ENCODE peak calls at places on chromosomes 11 and 22, in six cellular contexts. One of them, this sample, is unnamed.

GRCh38 chr22:41532908-41533825 is 11.1 kb downstream of the POLR3H start:
- DNase-seq in sigmoid colon: peak; percentile 87
- DNase-seq in pancreas: peak; percentile 88
- DNase-seq in small intestine: peak; percentile 75
- DNase-seq in lung: peak; percentile 62
- DNase-seq in endothelial cell of umbilical vein: peak; percentile 59
- DNase-seq in this sample: peak; percentile 88

GRCh38 chr11:72224587-72225410 is at the start of gene INPPL1:
- DNase-seq in sigmoid colon: peak; percentile 81
- DNase-seq in pancreas: peak; percentile 79
- DNase-seq in small intestine: peak; percentile 53
- DNase-seq in lung: peak; percentile 45
- DNase-seq in endothelial cell of umbilical vein: no peak
- DNase-seq in this sample: peak; percentile 87

GRCh38 chr11:75375626-75376025 is 23.7 kb upstream of the RPS3 start:
- DNase-seq in sigmoid colon: no peak
- DNase-seq in pancreas: no peak
- DNase-seq in small intestine: no peak
- DNase-seq in lung: no peak
- DNase-seq in endothelial cell of umbilical vein: no peak
- DNase-seq in this sample: no peak

GRCh38 chr11:71309611-71310010 is 57.2 kb upstream of the SHANK2 start:
- DNase-seq in sigmoid colon: peak; percentile 7
- DNase-seq in pancreas: peak; percentile 6
- DNase-seq in small intestine: no peak
- DNase-seq in lung: no peak
- DNase-seq in endothelial cell of umbilical vein: no peak
- DNase-seq in this sample: no peak

GRCh38 chr11:123677510-123677909 is 23.1 kb upstream of the SCN3B start:
- DNase-seq in sigmoid colon: no peak
- DNase-seq in pancreas: no peak
- DNase-seq in small intestine: no peak
- DNase-seq in lung: no peak
- DNase-seq in endothelial cell of umbilical vein: no peak
- DNase-seq in this sample: no peak

GRCh38 chr11:34928960-34929680 is 12.7 kb downstream of the PDHX start:
- DNase-seq in sigmoid colon: no peak
- DNase-seq in pancreas: no peak
- DNase-seq in small intestine: no peak
- DNase-seq in lung: no peak
- DNase-seq in endothelial cell of umbilical vein: no peak
- DNase-seq in this sample: no peak

GRCh38 chr22:39454385-39454871 is 2.4 kb upstream of the MGAT3 start:
- DNase-seq in sigmoid colon: no peak
- DNase-seq in pancreas: no peak
- DNase-seq in small intestine: peak; percentile 95
- DNase-seq in lung: no peak
- DNase-seq in endothelial cell of umbilical vein: no peak
- DNase-seq in this sample: no peak

GRCh38 chr11:128917144-128917684 is 25.5 kb downstream of the TP53AIP1 start:
- DNase-seq in sigmoid colon: no peak
- DNase-seq in pancreas: no peak
- DNase-seq in small intestine: no peak
- DNase-seq in lung: no peak
- DNase-seq in endothelial cell of umbilical vein: no peak
- DNase-seq in this sample: no peak

GRCh38 chr22:41935015-41935908 is 8.7 kb upstream of the TNFRSF13C start:
- DNase-seq in sigmoid colon: no peak
- DNase-seq in pancreas: no peak
- DNase-seq in small intestine: no peak
- DNase-seq in lung: no peak
- DNase-seq in endothelial cell of umbilical vein: no peak
- DNase-seq in this sample: no peak

GRCh38 chr11:110410638-110411037 is 19.1 kb upstream of the FDX1 start:
- DNase-seq in sigmoid colon: no peak
- DNase-seq in pancreas: no peak
- DNase-seq in small intestine: no peak
- DNase-seq in lung: no peak
- DNase-seq in endothelial cell of umbilical vein: no peak
- DNase-seq in this sample: no peak
- H3K27ac ChIP-seq in sigmoid colon: no peak overlapping the region
- H3K27ac ChIP-seq in pancreas: no peak overlapping the region
- H3K27ac ChIP-seq in small intestine: no peak overlapping the region
- H3K27ac ChIP-seq in lung: no peak overlapping the region
- H3K27ac ChIP-seq in endothelial cell of umbilical vein: no peak overlapping the region
- H3K27ac ChIP-seq in this sample: no peak overlapping the region

GRCh38 chr22:38036392-38037062 is 20.7 kb upstream of the PICK1 start:
- DNase-seq in sigmoid colon: no peak
- DNase-seq in pancreas: no peak
- DNase-seq in small intestine: no peak
- DNase-seq in lung: no peak
- DNase-seq in endothelial cell of umbilical vein: no peak
- DNase-seq in this sample: no peak

GRCh38 chr22:38035530-38035885 is 21.7 kb upstream of the PICK1 start:
- DNase-seq in sigmoid colon: no peak
- DNase-seq in pancreas: no peak
- DNase-seq in small intestine: no peak
- DNase-seq in lung: no peak
- DNase-seq in endothelial cell of umbilical vein: no peak
- DNase-seq in this sample: no peak

GRCh38 chr22:38033522-38034277 is 23.5 kb upstream of the PICK1 start:
- DNase-seq in sigmoid colon: peak; percentile 82
- DNase-seq in pancreas: no peak
- DNase-seq in small intestine: no peak
- DNase-seq in lung: no peak
- DNase-seq in endothelial cell of umbilical vein: no peak
- DNase-seq in this sample: no peak

GRCh38 chr22:38034278-38034882 is 22.8 kb upstream of the PICK1 start:
- DNase-seq in sigmoid colon: peak; percentile 90
- DNase-seq in pancreas: no peak
- DNase-seq in small intestine: peak; percentile 20
- DNase-seq in lung: peak; percentile 52
- DNase-seq in endothelial cell of umbilical vein: peak; percentile 77
- DNase-seq in this sample: peak; percentile 87

DNA sequence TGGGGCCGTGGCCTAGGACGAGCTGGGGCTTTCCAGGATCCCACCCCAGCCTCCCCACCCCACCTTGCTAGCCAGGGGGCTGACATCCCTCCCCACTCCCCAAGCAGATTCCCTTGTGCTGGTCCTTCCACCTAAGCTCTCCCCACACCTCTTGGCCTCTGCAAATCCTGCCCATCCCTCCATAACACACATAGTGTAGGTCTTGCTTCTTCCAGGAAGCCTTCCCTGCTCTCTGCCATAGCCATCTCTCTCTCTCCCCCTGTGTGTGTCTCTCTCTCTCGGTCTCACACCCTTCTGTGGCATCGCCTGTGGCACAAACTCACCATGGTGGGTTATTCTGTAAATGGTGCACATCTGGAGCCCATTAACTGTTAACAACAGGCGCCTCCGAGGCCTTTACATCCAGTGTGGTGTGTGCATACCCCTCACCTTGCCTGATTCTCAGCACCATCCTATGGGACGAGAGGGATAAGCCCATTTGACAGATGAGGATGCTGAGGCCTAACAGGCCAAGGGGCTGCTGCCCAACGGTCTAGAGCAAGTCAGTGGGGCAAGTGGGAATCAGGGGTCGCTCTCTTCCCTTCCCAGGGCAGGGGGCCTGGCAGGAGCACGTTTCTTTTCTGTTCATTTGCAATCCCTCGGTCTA is 22.2 kb upstream of the PICK1 start:
- DNase-seq in sigmoid colon: no peak
- DNase-seq in pancreas: no peak
- DNase-seq in small intestine: no peak
- DNase-seq in lung: no peak
- DNase-seq in endothelial cell of umbilical vein: no peak
- DNase-seq in this sample: no peak
- H3K27ac ChIP-seq in sigmoid colon: peak overlapping the region; percentile 68
- H3K27ac ChIP-seq in pancreas: no peak overlapping the region
- H3K27ac ChIP-seq in small intestine: no peak overlapping the region
- H3K27ac ChIP-seq in lung: no peak overlapping the region
- H3K27ac ChIP-seq in endothelial cell of umbilical vein: no peak overlapping the region
- H3K27ac ChIP-seq in this sample: no peak overlapping the region

DNA sequence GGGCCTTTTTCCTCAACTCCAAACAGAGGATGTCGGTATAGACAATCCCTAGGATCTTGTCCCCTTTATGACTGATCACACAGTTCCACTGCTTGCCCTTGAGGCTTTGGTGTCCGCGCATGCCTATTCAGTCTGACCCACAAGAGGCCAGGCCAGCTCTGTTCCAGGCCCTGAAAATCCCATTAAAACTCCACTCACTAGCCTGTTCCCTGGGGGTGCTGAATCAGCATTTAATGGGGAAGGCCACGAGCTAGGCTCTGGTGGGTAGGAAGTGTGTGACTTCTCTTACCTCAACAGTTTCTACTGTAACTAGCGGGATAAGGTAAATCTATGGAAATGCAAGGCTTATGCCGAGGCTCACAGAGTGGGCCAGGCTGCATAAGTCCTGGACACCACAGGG is 117.7 kb downstream of the PTPRJ start:
- DNase-seq in sigmoid colon: no peak
- DNase-seq in pancreas: no peak
- DNase-seq in small intestine: no peak
- DNase-seq in lung: no peak
- DNase-seq in endothelial cell of umbilical vein: no peak
- DNase-seq in this sample: no peak
- H3K27ac ChIP-seq in sigmoid colon: no peak overlapping the region
- H3K27ac ChIP-seq in pancreas: no peak overlapping the region
- H3K27ac ChIP-seq in small intestine: no peak overlapping the region
- H3K27ac ChIP-seq in lung: no peak overlapping the region
- H3K27ac ChIP-seq in endothelial cell of umbilical vein: no peak overlapping the region
- H3K27ac ChIP-seq in this sample: no peak overlapping the region

GRCh38 chr11:130668751-130669150 is 220.3 kb downstream of the ADAMTS15 start:
- DNase-seq in sigmoid colon: no peak
- DNase-seq in pancreas: no peak
- DNase-seq in small intestine: no peak
- DNase-seq in lung: no peak
- DNase-seq in endothelial cell of umbilical vein: no peak
- DNase-seq in this sample: no peak
- H3K27ac ChIP-seq in sigmoid colon: no peak overlapping the region
- H3K27ac ChIP-seq in pancreas: no peak overlapping the region
- H3K27ac ChIP-seq in small intestine: no peak overlapping the region
- H3K27ac ChIP-seq in lung: no peak overlapping the region
- H3K27ac ChIP-seq in endothelial cell of umbilical vein: no peak overlapping the region
- H3K27ac ChIP-seq in this sample: no peak overlapping the region

This sample was measured in hepatocyte.